ENCODE peak calls at places on chromosomes 13 and 19, in five cellular contexts. E is upper lobe of left lung, A is adrenal gland, J is AG04450, D is fibroblast of lung. L is an unnamed sample.

GRCh38 chr13:98483636-98484288 is 93.1 kb downstream of the STK24 start:
- DNase-seq in E (no peak), A (no peak), J (no peak), D (peak), L (no peak)

GRCh38 chr13:29573190-29573589 is 22.3 kb downstream of the SLC7A1 start:
- DNase-seq in E (no peak), A (peak), J (no peak), D (peak), L (no peak)

GRCh38 chr19:41957838-41958366 is 1.2 kb downstream of the RABAC1 start:
- DNase-seq in E (no peak), A (peak), J (peak), D (peak), L (peak)

GRCh38 chr19:17420267-17420924 is 549 bp downstream of the MVB12A start:
- DNase-seq in E (peak), A (peak), J (no peak), D (no peak), L (no peak)

GRCh38 chr13:106522112-106522511 is 13.3 kb downstream of the EFNB2 start:
- DNase-seq in E (no peak), A (no peak), J (no peak), D (no peak), L (no peak)

GRCh38 chr13:59568306-59568705 is 595.4 kb downstream of the DIAPH3 start:
- DNase-seq in E (no peak), A (no peak), J (no peak), D (no peak), L (no peak)

GRCh38 chr13:53151692-53152421 is 123.2 kb downstream of the OLFM4 start:
- DNase-seq in E (no peak), A (peak), J (no peak), D (peak), L (peak)

GRCh38 chr19:53871448-53871847 is 3.8 kb downstream of the MYADM start:
- DNase-seq in E (no peak), A (no peak), J (no peak), D (no peak), L (no peak)

GRCh38 chr13:66951426-66951825 is 278.7 kb downstream of the PCDH9 start:
- DNase-seq in E (no peak), A (no peak), J (no peak), D (no peak), L (no peak)

GRCh38 chr19:28289294-28290063 is 923.5 kb downstream of the UQCRFS1 start:
- DNase-seq in E (peak), A (no peak), J (no peak), D (no peak), L (peak)

GRCh38 chr13:93147946-93148345 is 78.7 kb upstream of the GPC6 start:
- DNase-seq in E (no peak), A (no peak), J (no peak), D (no peak), L (no peak)

GRCh38 chr13:85659493-85659892 is 139.7 kb downstream of the SLITRK6 start:
- DNase-seq in E (no peak), A (no peak), J (no peak), D (peak), L (no peak)

GRCh38 chr19:460877-461609 is at the start of gene SHC2:
- DNase-seq in E (peak), A (peak), J (no peak), D (no peak), L (no peak)

GRCh38 chr19:29708553-29709439 is 6.3 kb downstream of the C19orf12 start:
- DNase-seq in E (no peak), A (no peak), J (no peak), D (no peak), L (no peak)

DNA sequence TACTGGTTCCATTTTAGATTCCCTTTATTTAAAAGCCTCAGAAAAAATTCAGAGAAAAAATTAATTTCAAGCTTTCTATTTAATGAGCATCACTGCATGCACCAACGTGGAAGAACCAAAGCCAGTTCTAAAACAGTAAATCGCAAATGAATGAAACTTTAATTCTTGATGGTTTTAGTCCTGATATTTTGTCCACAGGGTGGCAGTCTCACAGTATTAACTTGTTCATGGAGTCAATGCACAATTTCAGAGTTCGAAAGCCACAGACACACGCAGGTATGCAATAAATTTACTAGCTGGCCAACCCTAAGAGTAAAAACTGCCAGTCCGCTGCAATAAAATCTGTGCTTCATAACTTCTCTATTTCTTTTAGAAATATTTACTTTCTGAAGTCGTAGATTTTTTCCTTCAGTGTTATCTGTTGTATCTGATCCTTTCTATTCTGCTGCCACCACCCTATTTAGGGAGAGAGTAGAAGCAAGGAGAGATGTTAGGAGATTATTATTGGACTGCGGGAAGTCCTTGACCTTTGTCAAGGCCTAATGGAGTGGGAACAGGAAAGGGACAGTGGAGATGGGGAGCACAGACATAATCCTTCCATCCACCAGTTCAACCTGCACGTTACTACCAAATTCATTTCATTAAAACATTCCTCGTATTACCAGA is 7.0 kb upstream of the WBP4 start:
- DNase-seq in E (no peak), A (no peak), J (no peak), D (peak), L (no peak)
- H3K4me3 ChIP-seq in E (no peak), A (no peak), J (no peak), D (peak), L (no peak)

GRCh38 chr19:39420769-39421168 is 8.3 kb downstream of the PLEKHG2 start:
- DNase-seq in E (no peak), A (no peak), J (no peak), D (no peak), L (no peak)

GRCh38 chr19:39419003-39419402 is 6.5 kb downstream of the PLEKHG2 start:
- DNase-seq in E (no peak), A (no peak), J (no peak), D (no peak), L (no peak)

GRCh38 chr19:39423258-39424086 is 11.0 kb downstream of the PLEKHG2 start:
- DNase-seq in E (peak), A (no peak), J (no peak), D (no peak), L (no peak)

GRCh38 chr19:39424934-39425333 is 10.8 kb downstream of the RPS16 start:
- DNase-seq in E (peak), A (no peak), J (no peak), D (no peak), L (no peak)

GRCh38 chr19:39422020-39422419 is 9.6 kb downstream of the PLEKHG2 start:
- DNase-seq in E (no peak), A (no peak), J (no peak), D (no peak), L (no peak)
- H3K4me3 ChIP-seq in E (no peak), A (no peak), J (no peak), D (no peak), L (no peak)

GRCh38 chr19:46471778-46472543 is 598 bp upstream of the PNMA8A start:
- DNase-seq in E (no peak), A (no peak), J (no peak), D (no peak), L (no peak)

GRCh38 chr19:46472592-46472991 is 1.2 kb upstream of the PNMA8A start:
- DNase-seq in E (no peak), A (no peak), J (no peak), D (no peak), L (no peak)

GRCh38 chr19:46470376-46470775 is 987 bp downstream of the PNMA8A start:
- DNase-seq in E (peak), A (no peak), J (no peak), D (no peak), L (no peak)

GRCh38 chr19:46469541-46470185 is 1.7 kb downstream of the PNMA8A start:
- DNase-seq in E (peak), A (no peak), J (no peak), D (no peak), L (no peak)

GRCh38 chr19:46471116-46471733 is at the start of gene PNMA8A:
- DNase-seq in E (peak), A (peak), J (no peak), D (peak), L (peak)
- H3K4me3 ChIP-seq in E (peak), A (no peak), J (peak), D (peak), L (peak)

GRCh38 chr19:6750062-6750461 is 10.6 kb downstream of the TRIP10 start:
- DNase-seq in E (peak), A (no peak), J (no peak), D (peak), L (no peak)

GRCh38 chr19:6753178-6754031 is 13.8 kb downstream of the SH2D3A start:
- DNase-seq in E (peak), A (peak), J (no peak), D (peak), L (no peak)

GRCh38 chr19:6754136-6754535 is 13.1 kb downstream of the SH2D3A start:
- DNase-seq in E (peak), A (no peak), J (no peak), D (no peak), L (no peak)

GRCh38 chr19:6752257-6753177 is 13.0 kb downstream of the TRIP10 start:
- DNase-seq in E (peak), A (no peak), J (no peak), D (no peak), L (no peak)

DNA sequence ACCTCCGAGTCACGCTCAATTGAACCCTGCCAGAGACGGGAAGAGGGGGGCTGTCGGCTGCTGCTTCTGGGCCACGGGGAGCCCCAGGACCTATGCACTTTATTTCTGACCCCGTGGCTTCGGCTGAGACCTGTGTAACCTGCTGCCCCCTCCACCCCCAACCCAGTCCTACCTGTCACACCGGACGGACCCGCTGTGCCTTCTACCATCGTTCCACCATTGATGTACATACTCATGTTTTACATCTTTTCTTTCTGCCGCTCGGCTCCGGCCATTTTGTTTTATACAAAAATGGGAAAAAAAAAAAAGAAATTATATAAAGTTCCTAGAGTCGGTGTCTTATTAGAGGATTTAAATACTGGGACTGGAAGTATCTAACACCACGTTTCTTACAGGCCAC is 11.7 kb downstream of the TRIP10 start:
- DNase-seq in E (no peak), A (no peak), J (no peak), D (no peak), L (no peak)
- H3K4me3 ChIP-seq in E (no peak), A (no peak), J (no peak), D (no peak), L (no peak)

GRCh38 chr19:10191347-10191746 is 3.4 kb downstream of the DNMT1 start:
- DNase-seq in E (no peak), A (peak), J (peak), D (peak), L (no peak)
- H3K4me3 ChIP-seq in E (no peak), A (no peak), J (peak), D (no peak), L (no peak)

GRCh38 chr13:102912599-102912998 is 66.8 kb downstream of the ERCC5 start:
- DNase-seq in E (no peak), A (no peak), J (no peak), D (no peak), L (no peak)

GRCh38 chr13:102914629-102914935 is 68.8 kb downstream of the ERCC5 start:
- DNase-seq in E (no peak), A (no peak), J (no peak), D (no peak), L (no peak)

GRCh38 chr13:102917019-102917418 is 71.2 kb downstream of the ERCC5 start:
- DNase-seq in E (no peak), A (no peak), J (no peak), D (no peak), L (no peak)

GRCh38 chr13:102913924-102914628 is 68.2 kb downstream of the ERCC5 start:
- DNase-seq in E (no peak), A (peak), J (no peak), D (peak), L (peak)

DNA sequence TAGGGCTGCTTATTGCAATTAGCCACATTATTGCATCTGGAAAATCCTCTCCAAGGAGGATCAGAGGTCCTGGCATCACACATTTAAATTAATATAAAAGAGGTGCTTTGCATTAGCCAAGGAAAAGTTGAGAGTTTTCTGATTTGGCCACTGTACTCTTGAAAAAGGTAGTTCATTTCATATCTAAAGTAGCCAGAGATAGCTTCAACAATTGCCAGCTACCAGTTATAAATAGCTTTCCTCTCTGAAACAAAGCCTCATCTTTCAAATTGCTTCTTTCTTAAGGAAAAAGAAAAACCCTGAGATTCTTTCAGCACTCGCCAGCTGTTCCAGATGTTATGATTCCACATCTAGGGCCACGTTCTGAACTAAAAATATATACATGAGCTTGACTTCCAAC is 69.6 kb downstream of the ERCC5 start:
- DNase-seq in E (no peak), A (no peak), J (no peak), D (no peak), L (no peak)
- H3K4me3 ChIP-seq in E (no peak), A (no peak), J (no peak), D (no peak), L (no peak)

GRCh38 chr13:112968910-112969691 is at the start of gene MCF2L:
- DNase-seq in E (peak), A (peak), J (no peak), D (peak), L (peak)

GRCh38 chr13:112971288-112971643 is 2.3 kb downstream of the MCF2L start:
- DNase-seq in E (no peak), A (peak), J (no peak), D (no peak), L (no peak)

GRCh38 chr13:112968380-112968909 is 569 bp upstream of the MCF2L start:
- DNase-seq in E (peak), A (peak), J (no peak), D (no peak), L (no peak)

GRCh38 chr13:112970552-112971287 is 1.7 kb downstream of the MCF2L start:
- DNase-seq in E (peak), A (peak), J (no peak), D (no peak), L (no peak)

GRCh38 chr13:112969692-112970338 is 801 bp downstream of the MCF2L start:
- DNase-seq in E (no peak), A (no peak), J (no peak), D (no peak), L (no peak)
- H3K4me3 ChIP-seq in E (peak), A (no peak), J (no peak), D (no peak), L (peak)

DNA sequence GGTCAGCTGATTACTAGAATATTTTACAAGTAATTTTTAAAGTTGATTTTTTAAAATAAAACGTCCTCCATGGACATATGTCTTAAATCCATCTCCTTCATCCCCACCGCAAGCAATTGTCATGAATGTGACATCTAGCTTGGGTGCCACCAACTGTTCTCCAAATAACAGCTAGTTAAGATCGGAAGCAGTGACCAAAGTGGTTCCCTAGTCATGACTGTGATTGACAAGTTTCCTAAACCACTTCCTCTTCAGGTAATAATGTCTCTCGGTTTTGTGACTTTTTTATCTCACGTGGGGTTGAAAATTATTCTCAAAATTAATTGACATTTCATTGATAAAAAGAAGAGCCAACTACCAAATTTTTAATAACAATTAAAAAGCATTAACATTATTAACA is 135.3 kb upstream of the MIR17HG start:
- DNase-seq in E (no peak), A (no peak), J (no peak), D (no peak), L (no peak)
- H3K4me3 ChIP-seq in E (no peak), A (no peak), J (no peak), D (no peak), L (no peak)

L was measured in retinal pigment epithelial cell.